ENCODE peak calls at places on chromosome 9, in six cellular contexts. I is T-cell; Y is CD4-positive, alpha-beta memory T cell; O is neural crest cell; W is ureter; Z is GM13977. F is an unnamed sample.

GRCh38 chr9:78549711-78550110 is 252.8 kb downstream of the PSAT1 start:
- DNase-seq in W (no peak), I (no peak), Y (no peak), O (no peak), Z (no peak), F (no peak)

GRCh38 chr9:89207026-89207425 is 28.4 kb upstream of the SHC3 start:
- DNase-seq in O (no peak), W (no peak), Y (no peak), Z (no peak), I (no peak), F (no peak)

GRCh38 chr9:114771901-114772300 is 33.9 kb downstream of the TNFSF15 start:
- DNase-seq in W (no peak), Y (no peak), O (no peak), I (no peak), Z (no peak), F (no peak)

GRCh38 chr9:20972684-20973083 is 58.8 kb downstream of the HACD4 start:
- DNase-seq in Y (no peak), Z (no peak), I (no peak), O (no peak), W (no peak), F (no peak)

GRCh38 chr9:86674475-86674874 is 272.8 kb downstream of the GAS1 start:
- DNase-seq in I (no peak), Z (no peak), Y (no peak), O (no peak), W (no peak), F (no peak)

GRCh38 chr9:27151693-27152397 is 42.8 kb downstream of the TEK start:
- DNase-seq in Z (no peak), W (no peak), I (no peak), Y (no peak), O (no peak), F (no peak)

GRCh38 chr9:137761032-137761431 is 116.5 kb upstream of the CACNA1B start:
- DNase-seq in W (no peak), I (no peak), Y (peak; percentile 34), Z (peak; percentile 83), O (no peak), F (peak; percentile 85)

GRCh38 chr9:15513335-15513734 is 2.6 kb upstream of the PSIP1 start:
- DNase-seq in O (no peak), Z (no peak), Y (no peak), W (no peak), I (no peak), F (no peak)

GRCh38 chr9:99059074-99059894 is 45.6 kb upstream of the TGFBR1 start:
- DNase-seq in O (no peak), Z (peak; percentile 48), W (no peak), I (no peak), Y (peak; percentile 27), F (peak; percentile 40)

GRCh38 chr9:96388144-96388543 is 4.6 kb upstream of the SLC35D2 start:
- DNase-seq in O (no peak), Z (no peak), I (no peak), Y (no peak), W (no peak), F (no peak)

GRCh38 chr9:122020398-122020797 is 72.7 kb downstream of the TTLL11 start:
- DNase-seq in Z (no peak), O (no peak), Y (no peak), W (no peak), I (no peak), F (no peak)

GRCh38 chr9:91100878-91101450 is 260.8 kb downstream of the AUH start:
- DNase-seq in O (no peak), I (no peak), W (peak; percentile 54), Y (no peak), Z (no peak), F (no peak)